ENCODE peak calls at places on chromosomes 7 and 10, in ten cellular contexts. K is HT-29; U is activated T-helper 1 cell treated with anti-CD3 and anti-CD28 coated beads, Interleukin-12 subunit alpha, Interleukin-12 subunit beta, Interleukin-2, Interleukin-4 antibody, amounts not matched to agents 30 ng/mL and 10 ng/mL and 1 ng/mL, durations not matched to agents 14 hours and 24 hours and 36 hours; W is KBM-7; D is cardiac muscle cell; Z is T-helper 1 cell; O is activated CD8-positive, alpha-beta memory T cell treated with anti-CD3 and anti-CD28 coated beads for 24 hours; P is HS-5; C is T-cell; Y is HTR-8/SVneo. E is an unnamed sample.

GRCh38 chr10:24645022-24645421 is 78.7 kb downstream of the ARHGAP21 start:
- DNase-seq in K (no peak), U (no peak), W (no peak), D (no peak), Z (no peak), O (no peak), P (no peak), C (no peak), Y (no peak), E (no peak)

GRCh38 chr10:67549390-67549789 is 146.6 kb downstream of the CTNNA3 start:
- DNase-seq in K (no peak), U (no peak), W (no peak), D (peak; percentile 37), Z (no peak), O (no peak), P (no peak), C (no peak), Y (no peak), E (no peak)

GRCh38 chr10:63901916-63902315 is 380.7 kb downstream of the REEP3 start:
- DNase-seq in K (no peak), U (no peak), W (no peak), D (no peak), Z (no peak), O (no peak), P (no peak), C (no peak), Y (no peak), E (no peak)

GRCh38 chr7:38660427-38661099 is 29.4 kb upstream of the AMPH start:
- DNase-seq in K (peak; percentile 35), U (no peak), W (peak; percentile 48), D (peak; percentile 74), Z (no peak), O (no peak), P (no peak), C (no peak), Y (no peak), E (peak; percentile 30)

GRCh38 chr10:51308096-51308495 is 233.8 kb downstream of the PRKG1 start:
- DNase-seq in K (no peak), U (no peak), W (no peak), D (no peak), Z (no peak), O (no peak), P (no peak), C (no peak), Y (no peak), E (no peak)

GRCh38 chr7:41977165-41977651 is 259.8 kb downstream of the GLI3 start:
- DNase-seq in K (peak; percentile 50), U (no peak), W (peak; percentile 50), D (peak; percentile 77), Z (no peak), O (no peak), P (no peak), C (no peak), Y (peak; percentile 43), E (peak; percentile 30)

GRCh38 chr10:1166828-1167275 is 110.7 kb downstream of the WDR37 start:
- DNase-seq in K (no peak), U (no peak), W (no peak), D (no peak), Z (no peak), O (no peak), P (no peak), C (no peak), Y (no peak), E (no peak)

GRCh38 chr7:125279956-125280355 is 350.3 kb upstream of the POT1 start:
- DNase-seq in K (no peak), U (no peak), W (no peak), D (no peak), Z (no peak), O (no peak), P (no peak), C (no peak), Y (no peak), E (peak; percentile 4)

GRCh38 chr7:42617781-42618457 is 294.0 kb downstream of the C7orf25 start:
- DNase-seq in K (no peak), U (no peak), W (no peak), D (peak; percentile 9), Z (no peak), O (no peak), P (no peak), C (no peak), Y (no peak), E (no peak)

GRCh38 chr10:73591935-73592699 is 975 bp upstream of the USP54 start:
- DNase-seq in K (peak; percentile 90), U (peak; percentile 6), W (peak; percentile 62), D (peak; percentile 58), Z (no peak), O (no peak), P (no peak), C (no peak), Y (no peak), E (no peak)

E was measured in SHP77 treated with DMSO at 0.1 percent for 48 hours.